ENCODE peak calls at places on chromosomes 13 and 19, in four cellular contexts. S is fibroblast of the conjunctiva, W is PC-3, K is left lung. M is an unnamed sample.

GRCh38 chr19:45768644-45769053 is 403 bp downstream of the SIX5 start:
- DNase-seq in S (no peak), W (no peak), K (peak), M (no peak)

GRCh38 chr13:33183431-33184130 is 102.0 kb downstream of the STARD13 start:
- DNase-seq in S (no peak), W (no peak), K (no peak), M (no peak)

GRCh38 chr13:110616103-110617101 is 1.1 kb downstream of the NAXD start:
- DNase-seq in S (no peak), W (peak), K (no peak), M (peak)

GRCh38 chr19:18373407-18373891 is 12.5 kb upstream of the GDF15 start:
- DNase-seq in S (no peak), W (no peak), K (no peak), M (no peak)

GRCh38 chr19:3302755-3303154 is 63.6 kb upstream of the NFIC start:
- DNase-seq in S (no peak), W (no peak), K (no peak), M (no peak)

GRCh38 chr19:46015961-46016425 is 6.9 kb downstream of the PGLYRP1 start:
- DNase-seq in S (no peak), W (no peak), K (peak), M (no peak)

GRCh38 chr19:39301021-39301420 is 4.8 kb downstream of the IFNL1 start:
- DNase-seq in S (no peak), W (no peak), K (no peak), M (no peak)

GRCh38 chr13:95608640-95609280 is 35.7 kb downstream of the DZIP1 start:
- DNase-seq in S (no peak), W (no peak), K (no peak), M (no peak)

GRCh38 chr19:8004723-8005513 is 523 bp downstream of the ELAVL1 start:
- DNase-seq in S (no peak), W (peak), K (peak), M (no peak)

GRCh38 chr13:33125821-33126570 is 109.8 kb downstream of the KL start:
- DNase-seq in S (peak), W (peak), K (no peak), M (peak)

GRCh38 chr19:33298146-33298911 is 4.0 kb downstream of the CEBPA start:
- DNase-seq in S (no peak), W (no peak), K (peak), M (no peak)

GRCh38 chr13:91400094-91400462 is 1.7 kb downstream of the GPC5 start:
- DNase-seq in S (no peak), W (no peak), K (no peak), M (no peak)

GRCh38 chr19:32708457-32708856 is 11.1 kb upstream of the TDRD12 start:
- DNase-seq in S (no peak), W (peak), K (no peak), M (no peak)

GRCh38 chr19:39915101-39915847 is 19.2 kb downstream of the FCGBP start:
- DNase-seq in S (no peak), W (no peak), K (no peak), M (no peak)

GRCh38 chr13:97072297-97072696 is 78.0 kb upstream of the OXGR1 start:
- DNase-seq in S (no peak), W (no peak), K (no peak), M (no peak)

GRCh38 chr13:97280478-97280877 is 58.3 kb downstream of the MBNL2 start:
- DNase-seq in S (no peak), W (no peak), K (no peak), M (no peak)

GRCh38 chr19:46787331-46788100 is 878 bp downstream of the SLC1A5 start:
- DNase-seq in S (peak), W (peak), K (peak), M (peak)

GRCh38 chr13:34667356-34668218 is 274.5 kb upstream of the NBEA start:
- DNase-seq in S (no peak), W (no peak), K (no peak), M (no peak)

GRCh38 chr19:45251452-45252354 is 632 bp downstream of the MARK4 start:
- DNase-seq in S (no peak), W (no peak), K (peak), M (no peak)

GRCh38 chr19:14091885-14092462 is 1.4 kb upstream of the SAMD1 start:
- DNase-seq in S (no peak), W (no peak), K (no peak), M (no peak)

M was measured in skeletal muscle cell.